ENCODE peak calls at places on chromosome 22, in eight cellular contexts. P is thoracic aorta, Y is AG04449, S is PC-3, Q is cardiac muscle cell, G is NB4, D is AG04450, T is GM12865. F is an unnamed sample.

GRCh38 chr22:40196628-40197027 is 18.9 kb downstream of the TNRC6B start:
- DNase-seq in Y (peak), T (peak), S (peak), Q (no peak), G (no peak), D (peak), P (no peak), F (peak)

GRCh38 chr22:39738746-39739145 is 154.8 kb downstream of the ENTHD1 start:
- DNase-seq in S (peak), D (peak), G (no peak), Y (peak), P (no peak), Q (no peak), T (no peak), F (peak)

GRCh38 chr22:31945971-31946680 is 1.8 kb downstream of the YWHAH start:
- DNase-seq in P (no peak), Y (no peak), D (no peak), T (no peak), S (no peak), Q (peak), G (peak), F (no peak)

GRCh38 chr22:26401726-26402125 is 27.3 kb upstream of the ASPHD2 start:
- DNase-seq in P (no peak), Q (no peak), S (no peak), D (no peak), T (no peak), G (no peak), Y (no peak), F (no peak)

GRCh38 chr22:46007003-46007847 is 30.3 kb upstream of the WNT7B start:
- DNase-seq in G (peak), P (no peak), T (no peak), S (peak), Y (no peak), Q (no peak), D (no peak), F (peak)

GRCh38 chr22:47000888-47001287 is 238.4 kb downstream of the TBC1D22A start:
- DNase-seq in Y (no peak), Q (no peak), P (no peak), S (no peak), T (no peak), D (no peak), G (no peak), F (no peak)

GRCh38 chr22:31846161-31847115 is 92.6 kb downstream of the DEPDC5 start:
- DNase-seq in S (no peak), Q (no peak), Y (peak), D (peak), G (peak), T (peak), P (no peak), F (peak)

GRCh38 chr22:49629024-49629570 is 198.6 kb downstream of the BRD1 start:
- DNase-seq in P (no peak), D (no peak), G (no peak), Y (no peak), T (no peak), S (no peak), Q (no peak), F (no peak)

GRCh38 chr22:40345801-40346177 is 511 bp upstream of the ADSL start:
- DNase-seq in S (peak), P (no peak), D (no peak), G (peak), Y (no peak), T (peak), Q (peak), F (no peak)

GRCh38 chr22:25447067-25447688 is 117.3 kb upstream of the GRK3 start:
- DNase-seq in T (peak), G (peak), P (no peak), S (no peak), D (no peak), Y (no peak), Q (no peak), F (peak)

GRCh38 chr22:48237466-48237865 is 1475.0 kb downstream of the TBC1D22A start:
- DNase-seq in T (no peak), P (no peak), Y (no peak), S (no peak), Q (no peak), G (no peak), D (no peak), F (no peak)

GRCh38 chr22:31818481-31819392 is 64.9 kb downstream of the DEPDC5 start:
- DNase-seq in P (no peak), D (no peak), S (peak), T (no peak), Y (no peak), G (peak), Q (no peak), F (peak)

GRCh38 chr22:33492210-33492651 is 428.0 kb downstream of the LARGE1 start:
- DNase-seq in T (peak), Q (peak), Y (no peak), P (no peak), D (no peak), S (no peak), G (no peak), F (no peak)

GRCh38 chr22:39574779-39575551 is 4.4 kb downstream of the CACNA1I start:
- DNase-seq in S (peak), G (peak), T (no peak), Q (no peak), D (peak), P (no peak), Y (peak), F (peak)

GRCh38 chr22:49966716-49967332 is 6.3 kb downstream of the PIM3 start:
- DNase-seq in G (peak), Q (peak), S (no peak), D (no peak), P (peak), T (no peak), Y (no peak), F (peak)

GRCh38 chr22:48893288-48894063 is 934.2 kb downstream of the BRD1 start:
- DNase-seq in Q (no peak), T (no peak), D (no peak), S (no peak), P (no peak), G (peak), Y (no peak), F (no peak)

GRCh38 chr22:35397095-35397904 is 2.6 kb upstream of the MCM5 start:
- DNase-seq in D (no peak), S (no peak), Q (no peak), G (peak), Y (no peak), T (no peak), P (no peak), F (no peak)

GRCh38 chr22:22670076-22670795 is 25.8 kb downstream of the GGTLC2 start:
- DNase-seq in Q (no peak), Y (no peak), G (no peak), P (no peak), S (no peak), T (peak), D (no peak), F (no peak)

GRCh38 chr22:39598017-39598965 is 27.7 kb downstream of the CACNA1I start:
- DNase-seq in Q (peak), P (no peak), D (no peak), Y (no peak), S (peak), T (no peak), G (no peak), F (no peak)

GRCh38 chr22:16827506-16827905 is 2.3 kb upstream of the XKR3 start:
- DNase-seq in D (no peak), T (no peak), G (no peak), Q (no peak), Y (no peak), P (no peak), S (no peak), F (no peak)

GRCh38 chr22:39699631-39700348 is 129.2 kb downstream of the CACNA1I start:
- DNase-seq in Q (no peak), S (no peak), D (no peak), T (no peak), G (no peak), Y (no peak), P (no peak), F (no peak)

GRCh38 chr22:26462971-26463661 is 20.5 kb downstream of the HPS4 start:
- DNase-seq in P (no peak), D (no peak), Q (peak), G (no peak), T (no peak), S (no peak), Y (no peak), F (no peak)

GRCh38 chr22:38745676-38746460 is 9.9 kb downstream of the SUN2 start:
- DNase-seq in D (no peak), T (no peak), P (no peak), S (no peak), Y (no peak), Q (no peak), G (no peak), F (no peak)

GRCh38 chr22:25403284-25403606 is 161.2 kb upstream of the GRK3 start:
- DNase-seq in G (peak), D (no peak), Y (no peak), S (no peak), T (no peak), Q (no peak), P (no peak), F (no peak)

GRCh38 chr22:34414467-34415440 is 494.5 kb upstream of the LARGE1 start:
- DNase-seq in G (peak), Y (no peak), Q (peak), P (no peak), D (no peak), T (peak), S (peak), F (no peak)

GRCh38 chr22:46842606-46843005 is 80.2 kb downstream of the TBC1D22A start:
- DNase-seq in D (no peak), S (no peak), T (no peak), Y (no peak), Q (no peak), G (no peak), P (no peak), F (no peak)

GRCh38 chr22:49957826-49958461 is 2.6 kb upstream of the PIM3 start:
- DNase-seq in Q (no peak), D (no peak), G (no peak), P (no peak), Y (no peak), T (no peak), S (no peak), F (no peak)

GRCh38 chr22:49026476-49027121 is 801.1 kb downstream of the BRD1 start:
- DNase-seq in S (no peak), G (peak), D (no peak), T (no peak), P (no peak), Q (no peak), Y (no peak), F (no peak)

GRCh38 chr22:47558828-47559700 is 796.6 kb downstream of the TBC1D22A start:
- DNase-seq in T (no peak), S (no peak), P (no peak), G (no peak), Y (no peak), D (no peak), Q (no peak), F (no peak)

GRCh38 chr22:48717076-48717810 is 1110.4 kb downstream of the BRD1 start:
- DNase-seq in Y (no peak), S (no peak), D (no peak), G (no peak), Q (no peak), T (no peak), P (no peak), F (no peak)

GRCh38 chr22:48926663-48927062 is 901.0 kb downstream of the BRD1 start:
- DNase-seq in P (no peak), D (no peak), T (no peak), Q (no peak), S (no peak), G (no peak), Y (no peak), F (no peak)

GRCh38 chr22:49295465-49295743 is 532.3 kb downstream of the BRD1 start:
- DNase-seq in Y (no peak), P (no peak), Q (no peak), S (no peak), D (no peak), T (no peak), G (no peak), F (no peak)

GRCh38 chr22:49143812-49144211 is 683.9 kb downstream of the BRD1 start:
- DNase-seq in D (no peak), G (no peak), P (no peak), T (no peak), S (no peak), Q (no peak), Y (no peak), F (no peak)

GRCh38 chr22:22228421-22228820 is 16.2 kb upstream of the VPREB1 start:
- DNase-seq in D (no peak), Q (no peak), T (no peak), G (no peak), S (no peak), P (no peak), Y (no peak), F (no peak)

GRCh38 chr22:37728620-37729019 is 31.8 kb downstream of the TRIOBP start:
- DNase-seq in Q (no peak), D (no peak), Y (no peak), P (no peak), S (no peak), G (no peak), T (no peak), F (no peak)

GRCh38 chr22:37725551-37726239 is 28.8 kb downstream of the TRIOBP start:
- DNase-seq in G (no peak), T (no peak), Y (no peak), D (no peak), S (no peak), P (no peak), Q (no peak), F (no peak)

GRCh38 chr22:37731804-37732471 is 35.1 kb downstream of the TRIOBP start:
- DNase-seq in T (no peak), Q (no peak), S (no peak), D (no peak), Y (no peak), G (peak), P (no peak), F (no peak)

DNA sequence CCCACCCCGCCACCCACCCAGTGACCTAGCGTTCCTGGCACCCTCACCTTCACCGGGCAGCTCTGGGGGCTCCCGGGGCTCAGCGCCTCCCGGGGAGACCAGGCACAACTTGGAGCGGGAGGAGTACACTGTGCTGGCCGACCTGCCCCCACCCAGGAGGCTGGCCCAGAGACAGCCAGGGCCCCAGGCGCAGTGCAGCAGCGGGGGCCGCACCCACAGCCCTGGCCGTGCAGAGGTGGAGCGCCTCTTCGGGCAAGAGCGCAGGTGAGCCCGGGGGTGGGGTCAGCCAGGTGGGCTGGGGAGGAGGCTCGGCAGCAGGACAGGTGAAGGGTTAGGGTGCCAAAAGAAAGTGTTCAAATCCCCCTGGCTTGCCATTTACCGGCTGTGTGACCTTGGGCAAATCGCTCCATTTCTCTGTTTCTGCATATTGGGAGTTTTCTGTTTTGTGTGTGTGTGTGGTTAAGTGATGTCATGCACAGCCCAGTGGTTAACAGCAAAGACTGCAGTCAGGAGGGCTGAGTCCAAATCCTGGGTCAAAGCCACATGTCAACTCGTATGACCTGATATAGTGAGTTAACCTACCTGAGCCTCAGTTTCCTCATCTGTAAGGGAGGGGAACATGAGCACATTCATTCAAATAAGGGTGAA is 29.5 kb downstream of the TRIOBP start:
- DNase-seq in Y (no peak), D (no peak), G (peak), S (no peak), T (no peak), P (no peak), Q (no peak), F (peak)
- TF ChIP-seq CTCF in Y (no peak), D (peak), G (no peak), S (peak), T (peak), P (no peak), Q (peak), F (peak)

GRCh38 chr22:42360348-42360747 is 71.9 kb downstream of the NFAM1 start:
- DNase-seq in D (no peak), Q (no peak), S (no peak), Y (no peak), T (no peak), P (no peak), G (no peak), F (no peak)

GRCh38 chr22:42358643-42359558 is 73.3 kb downstream of the NFAM1 start:
- DNase-seq in T (no peak), G (no peak), D (no peak), Y (no peak), S (no peak), Q (no peak), P (no peak), F (no peak)

GRCh38 chr22:42363851-42364250 is 68.4 kb downstream of the NFAM1 start:
- DNase-seq in Y (no peak), S (no peak), T (no peak), D (no peak), G (no peak), Q (no peak), P (no peak), F (no peak)

GRCh38 chr22:42364641-42365336 is 67.4 kb downstream of the NFAM1 start:
- DNase-seq in D (no peak), S (no peak), Y (no peak), T (no peak), P (no peak), Q (no peak), G (no peak), F (peak)

DNA sequence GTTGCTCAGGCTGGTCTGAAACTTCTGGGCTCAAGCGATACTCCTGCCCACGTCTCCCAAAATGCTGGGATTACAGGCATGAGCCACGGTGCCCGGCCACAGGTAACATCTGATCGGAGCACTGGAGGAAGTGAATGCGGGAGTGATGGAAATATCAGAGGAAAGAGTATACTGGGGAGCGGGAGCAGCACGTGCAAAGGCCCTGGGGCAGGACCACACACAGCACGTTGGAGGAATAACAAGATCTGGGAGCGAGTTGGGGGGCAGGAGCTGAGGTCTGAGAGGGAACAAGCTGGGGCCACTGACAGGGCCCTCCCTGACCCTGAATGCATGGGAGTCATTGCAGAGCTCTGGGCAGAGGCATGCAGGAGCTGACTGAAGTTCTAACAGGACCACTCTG is 70.7 kb downstream of the NFAM1 start:
- DNase-seq in D (no peak), T (no peak), Q (no peak), G (no peak), P (no peak), S (no peak), Y (no peak), F (no peak)
- H3K4me3 ChIP-seq in D (no peak), T (no peak), Q (no peak), G (no peak), P (no peak), S (no peak), Y (no peak), F (no peak)

DNA sequence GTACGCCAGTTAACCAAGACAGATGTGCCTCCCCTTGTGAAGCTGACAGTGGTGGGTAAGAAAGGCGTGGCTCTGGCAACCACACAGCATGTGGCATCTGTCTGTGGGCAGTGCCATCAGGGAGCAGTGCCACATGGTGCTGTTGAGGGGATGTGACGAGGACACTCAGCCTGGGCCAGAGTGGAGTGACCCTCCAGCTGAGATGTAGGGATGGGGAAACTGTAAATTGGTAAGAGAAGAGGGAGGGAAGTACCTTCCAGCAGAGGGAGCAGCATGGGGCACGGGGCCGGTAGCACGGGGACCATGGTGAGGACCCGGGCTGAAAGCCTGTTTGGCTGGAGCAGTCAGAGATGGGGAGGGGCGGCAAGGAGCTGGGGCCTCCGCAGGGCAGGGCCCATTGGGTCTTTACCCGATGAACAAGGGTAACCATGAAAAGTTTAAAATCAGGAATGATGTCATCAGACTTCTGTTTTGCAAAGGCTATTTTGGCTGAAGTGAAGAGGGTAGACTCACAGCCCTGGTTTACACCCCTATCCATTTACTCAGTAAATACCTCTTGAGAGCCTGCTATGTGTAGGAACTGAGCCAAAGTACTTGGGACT is 10.4 kb downstream of the TMPRSS6 start:
- DNase-seq in Y (no peak), Q (no peak), P (no peak), T (no peak), S (no peak), G (peak), D (no peak), F (no peak)
- TF ChIP-seq CTCF in Y (peak), Q (peak), P (no peak), T (peak), S (peak), G (peak), D (peak), F (peak)

GRCh38 chr22:30397656-30398635 is 1.1 kb downstream of the SEC14L2 start:
- DNase-seq in S (peak), P (no peak), D (no peak), T (no peak), Y (no peak), Q (no peak), G (no peak), F (no peak)
- H3K4me3 ChIP-seq in S (peak), P (peak), D (peak), T (no peak), Y (peak), Q (peak), G (no peak), F (peak)

GRCh38 chr22:19800761-19801244 is 40.2 kb downstream of the TBX1 start:
- DNase-seq in T (no peak), Y (no peak), G (peak), D (no peak), P (no peak), S (no peak), Q (peak), F (peak)
- TF ChIP-seq CTCF in T (no peak), Y (peak), G (peak), D (peak), P (no peak), S (peak), Q (peak), F (peak)

GRCh38 chr22:29307658-29308147 is 1.3 kb downstream of the GAS2L1 start:
- DNase-seq in P (no peak), T (no peak), Q (no peak), Y (no peak), D (no peak), S (peak), G (peak), F (no peak)

GRCh38 chr22:29309332-29310064 is 3.0 kb downstream of the GAS2L1 start:
- DNase-seq in S (peak), G (peak), T (no peak), P (no peak), Y (no peak), D (no peak), Q (peak), F (no peak)

GRCh38 chr22:29308791-29309262 is 2.4 kb downstream of the GAS2L1 start:
- DNase-seq in T (peak), Q (no peak), D (no peak), S (peak), G (peak), P (no peak), Y (no peak), F (peak)

GRCh38 chr22:29306830-29307657 is 594 bp downstream of the GAS2L1 start:
- DNase-seq in T (no peak), Y (no peak), P (no peak), S (peak), Q (peak), G (peak), D (no peak), F (peak)

GRCh38 chr22:29308148-29308790 is 1.8 kb downstream of the GAS2L1 start:
- DNase-seq in G (no peak), D (no peak), Q (no peak), T (no peak), P (no peak), Y (no peak), S (no peak), F (no peak)
- H3K4me3 ChIP-seq in G (no peak), D (peak), Q (no peak), T (no peak), P (peak), Y (peak), S (peak), F (peak)

GRCh38 chr22:43743131-43743530 is 69.0 kb downstream of the EFCAB6 start:
- DNase-seq in Y (no peak), T (no peak), D (no peak), S (peak), Q (peak), G (peak), P (no peak), F (no peak)
- TF ChIP-seq CTCF in Y (no peak), T (peak), D (no peak), S (peak), Q (peak), G (peak), P (no peak), F (no peak)

GRCh38 chr22:27670701-27671412 is 130.7 kb downstream of the MN1 start:
- DNase-seq in Q (peak), P (no peak), Y (no peak), T (no peak), G (peak), S (peak), D (no peak), F (no peak)
- H3K4me3 ChIP-seq in Q (no peak), P (no peak), Y (no peak), T (no peak), G (no peak), S (no peak), D (no peak), F (no peak)

F was measured in fibroblast of the aortic adventitia.